ENCODE peak calls at places on chromosomes 7 and 10, in four cellular contexts. X, H, C and I are unnamed samples.

GRCh38 chr7:32163141-32163806 is 93.1 kb upstream of the PDE1C start:
- DNase-seq in X (no peak), H (no peak), C (peak; percentile 78), I (no peak)

GRCh38 chr10:106981461-106981850 is 183.1 kb downstream of the SORCS1 start:
- DNase-seq in X (no peak), H (no peak), C (no peak), I (no peak)

GRCh38 chr10:99560277-99561126 is 27.8 kb downstream of the NKX2-3 start:
- DNase-seq in X (no peak), H (peak; percentile 36), C (no peak), I (peak; percentile 11)

GRCh38 chr10:116891208-116891607 is 41.9 kb downstream of the ENO4 start:
- DNase-seq in X (no peak), H (peak; percentile 10), C (peak; percentile 32), I (peak; percentile 22)

GRCh38 chr10:125451319-125451718 is 231.6 kb downstream of the TEX36 start:
- DNase-seq in X (no peak), H (no peak), C (no peak), I (no peak)

GRCh38 chr7:105118612-105119600 is 104.9 kb downstream of the KMT2E start:
- DNase-seq in X (no peak), H (no peak), C (no peak), I (no peak)

GRCh38 chr7:41098402-41098801 is 604.5 kb downstream of the INHBA start:
- DNase-seq in X (no peak), H (no peak), C (no peak), I (no peak)

GRCh38 chr10:112367516-112367915 is 6.4 kb upstream of the ACSL5 start:
- DNase-seq in X (no peak), H (no peak), C (no peak), I (no peak)

GRCh38 chr10:3427846-3428442 is 255.4 kb upstream of the PITRM1 start:
- DNase-seq in X (no peak), H (no peak), C (no peak), I (no peak)

GRCh38 chr7:100801833-100802568 is 25.3 kb downstream of the EPHB4 start:
- DNase-seq in X (peak; percentile 91), H (peak; percentile 90), C (peak; percentile 75), I (peak; percentile 87)

GRCh38 chr7:91185771-91186170 is 78.5 kb upstream of the FZD1 start:
- DNase-seq in X (no peak), H (no peak), C (no peak), I (no peak)

GRCh38 chr10:80051993-80052392 is 26.5 kb upstream of the TMEM254 start:
- DNase-seq in X (peak; percentile 67), H (no peak), C (no peak), I (no peak)

GRCh38 chr7:124536156-124536762 is 229.3 kb downstream of the GPR37 start:
- DNase-seq in X (no peak), H (no peak), C (no peak), I (no peak)

DNA sequence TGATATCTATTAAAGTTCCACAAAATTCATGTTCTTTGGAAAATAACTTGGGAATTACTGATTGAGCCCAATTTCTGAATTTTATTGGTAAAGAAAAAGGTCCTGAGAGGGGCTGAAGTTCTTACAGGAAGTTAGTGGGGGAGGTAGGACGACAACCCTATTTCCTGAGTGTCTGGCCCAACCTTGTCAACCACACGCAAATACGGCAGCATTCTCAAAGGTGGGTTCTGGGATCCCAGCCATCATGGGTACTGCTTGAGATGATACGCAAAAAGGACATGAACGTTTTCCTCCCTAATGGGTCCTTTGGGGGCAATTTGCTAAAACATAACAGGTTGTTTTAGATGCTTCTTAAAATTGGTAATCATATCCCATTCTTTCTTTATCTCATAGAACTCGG is 2.7 kb upstream of the PDCD4 start:
- DNase-seq in X (no peak), H (no peak), C (no peak), I (no peak)
- TF ChIP-seq POLR2A in X (no peak), H (no peak), C (no peak), I (no peak)

GRCh38 chr10:723973-724372 is 34.5 kb upstream of the DIP2C start:
- DNase-seq in X (no peak), H (no peak), C (no peak), I (no peak)
- TF ChIP-seq POLR2A in X (no peak), H (no peak), C (no peak), I (no peak)

DNA sequence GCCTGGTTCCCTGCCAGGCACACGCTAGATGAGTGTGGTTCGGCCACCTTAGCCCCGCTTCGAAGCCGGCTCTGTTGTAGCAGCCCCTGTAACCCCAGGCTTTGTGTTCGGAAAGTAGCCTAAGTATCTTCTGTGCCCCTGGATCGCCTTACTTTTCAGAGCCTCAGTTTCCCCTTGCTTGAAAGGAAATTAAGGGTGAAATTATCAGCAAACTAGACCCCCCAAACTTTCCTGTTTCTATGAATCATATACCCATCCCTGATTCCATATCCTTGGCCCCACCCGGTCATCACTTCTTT is 312 bp downstream of the PDCD11 start:
- DNase-seq in X (no peak), H (no peak), C (no peak), I (no peak)
- TF ChIP-seq POLR2A in X (no peak), H (no peak), C (no peak), I (no peak)

DNA sequence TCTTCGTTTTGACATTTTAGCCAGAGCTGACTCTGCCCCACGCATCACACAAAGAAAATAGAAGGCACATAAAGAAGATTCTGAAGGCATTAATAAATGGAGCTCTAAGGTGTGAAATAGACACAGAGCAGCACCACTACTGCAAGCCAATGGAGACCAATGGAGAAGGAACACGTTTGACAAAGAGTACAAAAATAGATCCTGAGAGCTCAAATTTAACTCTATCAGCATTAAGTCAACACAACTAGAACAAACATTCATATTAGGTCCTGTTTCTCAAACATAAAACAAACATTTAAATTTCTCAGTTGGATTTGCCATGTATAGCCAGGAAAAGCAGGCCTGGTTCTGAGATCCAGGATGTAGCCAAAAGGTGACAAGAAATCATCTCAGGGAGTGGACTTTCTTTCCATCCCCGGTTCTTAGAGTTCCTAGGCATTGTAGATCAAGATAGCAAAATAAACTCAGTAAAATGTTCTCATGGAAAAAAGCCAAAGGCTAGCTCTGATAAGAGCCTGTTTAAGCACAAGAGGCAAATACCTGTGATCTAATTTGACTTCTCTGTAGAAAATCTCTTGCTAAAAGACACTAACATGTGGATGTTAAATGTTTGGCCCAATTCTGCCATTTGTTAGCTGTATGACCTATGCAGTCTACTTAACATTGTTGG is 174.2 kb upstream of the VIPR2 start:
- DNase-seq in X (no peak), H (no peak), C (no peak), I (no peak)
- TF ChIP-seq POLR2A in X (no peak), H (no peak), C (no peak), I (no peak)

GRCh38 chr7:96734343-96734742 is 24.7 kb upstream of the SEM1 start:
- DNase-seq in X (no peak), H (no peak), C (no peak), I (no peak)
- TF ChIP-seq POLR2A in X (no peak), H (no peak), C (no peak), I (no peak)

GRCh38 chr10:5412277-5412941 is at the start of gene NET1:
- DNase-seq in X (peak; percentile 97), H (peak; percentile 88), C (peak; percentile 87), I (peak; percentile 92)
- TF ChIP-seq POLR2A in X (no peak), H (peak; percentile 41), C (no peak), I (no peak)